ENCODE peak calls at places on chromosome 20, in seven cellular contexts. H is HCT116, U is PC-3, I is fibroblast of lung, T is IMR-90, M is K562, S is colonic mucosa. R is an unnamed sample. For H3K9me3, the result is how much of the 10 kb centered on the place peaks cover.

GRCh38 chr20:7497985-7498384 is 442.3 kb downstream of the HAO1 start:
- DNase-seq in I (no peak), M (no peak), U (peak), H (no peak), S (no peak), T (no peak), R (no peak)

GRCh38 chr20:48618631-48619030 is 209.2 kb downstream of the PREX1 start:
- DNase-seq in U (no peak), T (no peak), H (no peak), I (no peak), M (no peak), S (no peak), R (peak)

GRCh38 chr20:54103067-54103761 is 32.8 kb upstream of the BCAS1 start:
- DNase-seq in H (peak), U (peak), S (peak), T (peak), M (peak), I (peak), R (peak)

GRCh38 chr20:62219992-62220665 is at the start of gene HRH3:
- DNase-seq in I (no peak), U (no peak), M (peak), S (no peak), T (no peak), H (no peak), R (no peak)

GRCh38 chr20:50111120-50111828 is 1.7 kb downstream of the UBE2V1 start:
- DNase-seq in T (peak), S (no peak), I (no peak), H (no peak), U (peak), M (no peak), R (no peak)

GRCh38 chr20:25353754-25354705 is 36.6 kb downstream of the ABHD12 start:
- DNase-seq in I (no peak), M (no peak), U (peak), T (no peak), S (no peak), H (no peak), R (no peak)

GRCh38 chr20:20593447-20594170 is 118.8 kb downstream of the RALGAPA2 start:
- DNase-seq in U (peak), M (peak), T (peak), S (no peak), H (peak), I (peak), R (no peak)

GRCh38 chr20:8095648-8096572 is 36.2 kb upstream of the PLCB1 start:
- DNase-seq in T (peak), S (no peak), U (peak), M (no peak), I (peak), H (no peak), R (no peak)

GRCh38 chr20:53349730-53350129 is 243.9 kb downstream of the ZNF217 start:
- DNase-seq in M (no peak), T (no peak), U (no peak), H (no peak), S (no peak), I (no peak), R (no peak)

GRCh38 chr20:20814685-20815084 is 102.2 kb upstream of the RALGAPA2 start:
- DNase-seq in S (no peak), U (no peak), H (no peak), I (no peak), T (no peak), M (no peak), R (no peak)

GRCh38 chr20:63441777-63442493 is 30.5 kb downstream of the KCNQ2 start:
- DNase-seq in U (peak), H (peak), M (no peak), T (peak), S (peak), I (peak), R (no peak)

GRCh38 chr20:24785141-24785924 is 163.7 kb upstream of the CST7 start:
- DNase-seq in U (peak), I (peak), M (no peak), H (no peak), T (peak), S (no peak), R (peak)

GRCh38 chr20:54668271-54669053 is 193.1 kb downstream of the DOK5 start:
- DNase-seq in T (peak), H (no peak), U (peak), M (peak), S (no peak), I (peak), R (no peak)

GRCh38 chr20:22905667-22906066 is 129.4 kb upstream of the SSTR4 start:
- DNase-seq in H (no peak), I (peak), S (no peak), T (no peak), M (no peak), U (no peak), R (no peak)

GRCh38 chr20:11324990-11325389 is 592.7 kb upstream of the BTBD3 start:
- DNase-seq in U (peak), I (no peak), S (no peak), M (no peak), H (no peak), T (no peak), R (no peak)

GRCh38 chr20:2149507-2149906 is 47.9 kb downstream of the STK35 start:
- DNase-seq in I (peak), T (peak), M (no peak), S (no peak), U (peak), H (no peak), R (peak)

GRCh38 chr20:38198238-38198861 is 33.3 kb upstream of the TGM2 start:
- DNase-seq in I (no peak), U (peak), S (no peak), T (peak), H (no peak), M (peak), R (no peak)

GRCh38 chr20:10504893-10505292 is 69.8 kb downstream of the SLX4IP start:
- DNase-seq in S (no peak), M (no peak), U (no peak), T (peak), I (peak), H (no peak), R (no peak)

GRCh38 chr20:31484001-31484400 is 8.9 kb downstream of the REM1 start:
- DNase-seq in S (no peak), H (no peak), T (no peak), M (peak), I (no peak), U (no peak), R (no peak)

GRCh38 chr20:47676219-47676721 is 109.0 kb downstream of the SULF2 start:
- DNase-seq in M (no peak), T (no peak), U (no peak), I (no peak), H (no peak), S (no peak), R (peak)

GRCh38 chr20:57594092-57594911 is 25.9 kb downstream of the ZBP1 start:
- DNase-seq in M (peak), H (peak), I (peak), U (peak), S (no peak), T (peak), R (peak)

GRCh38 chr20:62902926-62903615 is 23.2 kb downstream of the DIDO1 start:
- DNase-seq in U (peak), T (peak), S (no peak), H (no peak), I (peak), M (no peak), R (no peak)

GRCh38 chr20:8434326-8434876 is 302.3 kb downstream of the PLCB1 start:
- DNase-seq in M (no peak), T (no peak), S (no peak), I (peak), H (no peak), U (no peak), R (no peak)

GRCh38 chr20:33163856-33164762 is 3.9 kb upstream of the BPIFA2 start:
- DNase-seq in H (no peak), T (no peak), U (no peak), I (no peak), M (no peak), S (no peak), R (no peak)

GRCh38 chr20:11195899-11196558 is 522.2 kb upstream of the JAG1 start:
- DNase-seq in I (no peak), S (no peak), M (no peak), T (peak), U (peak), H (no peak), R (no peak)

GRCh38 chr20:25470045-25470444 is 62.6 kb downstream of the GINS1 start:
- DNase-seq in S (peak), I (peak), U (peak), T (peak), M (peak), H (peak), R (peak)

GRCh38 chr20:50438986-50439407 is 71.2 kb upstream of the PTPN1 start:
- DNase-seq in I (peak), M (peak), T (peak), U (peak), S (no peak), H (peak), R (no peak)

GRCh38 chr20:29298759-29299613 is 1958.5 kb upstream of the DEFB115 start:
- DNase-seq in S (no peak), U (no peak), H (no peak), M (no peak), T (no peak), I (peak), R (no peak)
- H3K9me3 ChIP-seq in S (under half), U (under half), H (under half), M (under half), T (under half), I (under half), R (under half)

GRCh38 chr20:16222859-16223411 is 350.3 kb downstream of the KIF16B start:
- DNase-seq in I (no peak), T (no peak), U (peak), H (no peak), M (no peak), S (no peak), R (no peak)
- H3K9ac ChIP-seq in I (no peak), T (no peak), U (no peak), H (no peak), M (no peak), S (no peak), R (no peak)

DNA sequence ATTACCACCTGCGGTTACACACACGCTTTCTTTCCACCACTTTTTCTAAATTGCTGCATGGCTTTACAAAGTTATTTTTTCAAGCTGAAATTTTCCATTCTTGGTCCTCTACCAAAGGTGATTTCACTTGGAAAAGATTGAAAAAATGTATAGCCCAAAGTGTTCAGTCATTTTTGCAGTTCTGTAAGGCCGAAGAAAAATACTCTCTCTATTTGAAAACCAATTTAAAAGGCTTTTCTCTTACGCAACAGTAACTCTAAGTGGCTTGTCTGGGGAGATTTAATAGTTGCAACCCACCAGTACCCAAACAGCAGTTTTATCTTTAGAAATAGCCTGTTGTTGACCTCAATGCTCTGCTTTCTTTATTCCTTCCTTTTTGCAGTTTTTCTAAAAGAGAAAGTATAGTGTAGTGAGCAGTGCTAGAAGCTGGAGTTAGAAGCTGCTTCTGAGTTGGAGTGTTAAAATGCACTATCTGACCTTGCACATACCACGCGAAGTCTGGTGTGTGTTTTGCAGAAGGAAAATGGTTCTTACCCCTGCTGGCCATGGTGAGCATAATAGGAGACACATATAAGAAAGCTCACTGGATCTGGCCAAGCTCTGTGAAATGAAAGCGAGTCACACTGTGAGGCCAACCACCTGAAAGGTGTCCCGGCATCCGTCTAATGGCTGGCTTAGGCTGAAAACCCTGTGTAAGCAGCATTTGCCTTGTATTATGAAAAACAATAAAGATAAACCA is 271.6 kb upstream of the PRND start:
- DNase-seq in U (peak), M (no peak), T (peak), H (peak), I (peak), S (no peak), R (no peak)
- TF ChIP-seq CTCF in U (peak), M (peak), T (peak), H (peak), I (peak), S (no peak), R (no peak)

GRCh38 chr20:55777641-55778040 is 227.7 kb downstream of the CBLN4 start:
- DNase-seq in M (no peak), T (no peak), S (no peak), U (no peak), H (no peak), I (no peak), R (no peak)
- H3K9me3 ChIP-seq in M (under half), T (under half), S (under half), U (under half), H (under half), I (under half), R (under half)

DNA sequence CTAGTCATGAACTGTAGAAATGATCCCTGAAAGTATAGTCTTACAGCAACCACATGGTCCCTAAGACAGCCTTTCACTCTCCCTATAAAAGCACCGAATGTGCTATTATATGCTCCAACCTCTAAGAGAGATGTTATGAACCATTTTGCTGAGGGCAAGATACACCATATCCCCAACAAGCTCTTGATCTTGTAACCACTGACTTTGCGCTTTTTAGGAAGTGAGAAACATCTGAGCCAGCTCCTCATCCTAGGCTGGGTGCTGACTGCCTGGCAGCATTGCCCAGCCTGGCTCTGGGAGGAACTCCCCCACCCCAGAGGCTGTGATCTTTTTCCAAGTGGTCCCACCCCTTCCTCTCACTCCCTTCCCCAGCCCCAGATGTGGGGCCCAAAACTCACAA is 3.1 kb upstream of the EMILIN3 start:
- DNase-seq in S (no peak), U (no peak), T (no peak), H (no peak), I (no peak), M (no peak), R (no peak)
- H3K9ac ChIP-seq in S (no peak), U (no peak), T (no peak), H (no peak), I (no peak), M (no peak), R (no peak)

GRCh38 chr20:17883592-17884317 is 84.8 kb downstream of the SNX5 start:
- DNase-seq in I (no peak), T (no peak), M (no peak), U (no peak), S (no peak), H (no peak), R (no peak)
- TF ChIP-seq CTCF in I (peak), T (no peak), M (no peak), U (peak), S (no peak), H (peak), R (no peak)

GRCh38 chr20:60558491-60558890 is 600.3 kb downstream of the CDH26 start:
- DNase-seq in U (no peak), H (no peak), I (no peak), S (no peak), T (no peak), M (no peak), R (no peak)

DNA sequence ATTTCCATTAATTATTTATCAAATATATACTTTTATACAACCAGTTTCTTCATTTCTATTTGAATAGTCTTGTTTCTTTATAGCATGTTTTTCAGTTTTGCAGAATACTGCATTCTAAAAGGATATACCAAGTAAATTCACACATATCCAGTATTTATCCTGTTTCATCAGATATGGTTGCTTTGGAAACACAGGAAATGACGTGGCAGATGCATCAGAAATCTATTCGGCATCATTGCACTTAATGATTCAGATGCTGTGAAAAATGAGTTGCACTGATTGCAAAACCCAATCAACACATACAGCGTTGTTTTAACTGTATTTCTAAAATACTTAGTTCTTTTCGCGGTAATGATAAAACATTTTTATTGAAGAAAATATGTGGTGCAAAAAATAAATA is 594.9 kb downstream of the CDH26 start:
- DNase-seq in M (no peak), H (no peak), U (no peak), S (no peak), I (peak), T (no peak), R (no peak)
- H3K9me3 ChIP-seq in M (under half), H (under half), U (under half), S (under half), I (under half), T (under half), R (under half)

GRCh38 chr20:4326194-4327065 is 311.1 kb upstream of the RNF24 start:
- DNase-seq in U (peak), I (peak), H (peak), M (no peak), S (no peak), T (peak), R (peak)
- H3K9ac ChIP-seq in U (no peak), I (no peak), H (no peak), M (no peak), S (no peak), T (no peak), R (no peak)

GRCh38 chr20:36114707-36115106 is 39.8 kb upstream of the EPB41L1 start:
- DNase-seq in H (no peak), M (no peak), T (no peak), S (no peak), U (no peak), I (no peak), R (no peak)
- TF ChIP-seq CTCF in H (no peak), M (no peak), T (no peak), S (no peak), U (no peak), I (no peak), R (no peak)